ENCODE peak calls at places on chromosomes 13 and 19, in four cellular contexts. R is endothelial cell, C is GM13977, X is GM12864. A is an unnamed sample.

GRCh38 chr13:90416519-90416918 is 931.0 kb upstream of the MIR17HG start:
- DNase-seq in X (no peak), C (no peak), R (no peak), A (no peak)

GRCh38 chr13:25466880-25467279 is 95.1 kb downstream of the ATP8A2 start:
- DNase-seq in X (no peak), R (no peak), C (no peak), A (no peak)

GRCh38 chr13:112708560-112709240 is 18.9 kb downstream of the ATP11A start:
- DNase-seq in C (no peak), X (no peak), R (no peak), A (no peak)

GRCh38 chr13:27117947-27118346 is 53.7 kb downstream of the USP12 start:
- DNase-seq in R (no peak), X (no peak), C (no peak), A (no peak)

GRCh38 chr13:37306778-37307544 is 201.5 kb upstream of the CSNK1A1L start:
- DNase-seq in X (no peak), C (no peak), R (no peak), A (no peak)

GRCh38 chr13:29595380-29596063 is at the start of gene SLC7A1:
- DNase-seq in C (peak; percentile 98), X (peak; percentile 62), R (peak; percentile 72), A (peak; percentile 67)

GRCh38 chr19:23437901-23438300 is 42.6 kb upstream of the ZNF91 start:
- DNase-seq in R (no peak), X (no peak), C (no peak), A (no peak)

GRCh38 chr19:275000-275399 is 16.2 kb downstream of the PLPP2 start:
- DNase-seq in C (no peak), R (no peak), X (no peak), A (no peak)

GRCh38 chr13:44786724-44787123 is 202.5 kb downstream of the NUFIP1 start:
- DNase-seq in X (no peak), R (no peak), C (no peak), A (no peak)

GRCh38 chr13:92461402-92461801 is 765.2 kb upstream of the GPC6 start:
- DNase-seq in X (no peak), R (no peak), C (no peak), A (no peak)

GRCh38 chr13:45728759-45729158 is 26.6 kb downstream of the CBY2 start:
- DNase-seq in C (no peak), R (peak; percentile 40), X (peak; percentile 21), A (no peak)

GRCh38 chr13:67466569-67466968 is 236.4 kb upstream of the PCDH9 start:
- DNase-seq in X (no peak), C (no peak), R (no peak), A (no peak)

GRCh38 chr19:38891791-38892190 is 7.6 kb downstream of the SIRT2 start:
- DNase-seq in X (no peak), C (no peak), R (no peak), A (no peak)

GRCh38 chr13:33519561-33520479 is 234.3 kb upstream of the STARD13 start:
- DNase-seq in X (no peak), C (no peak), R (no peak), A (no peak)

GRCh38 chr13:87122551-87122950 is 548.6 kb upstream of the SLITRK5 start:
- DNase-seq in C (no peak), R (no peak), X (no peak), A (no peak)

GRCh38 chr19:58170860-58171259 is 12.0 kb upstream of the ZNF274 start:
- DNase-seq in R (no peak), X (no peak), C (no peak), A (no peak)

GRCh38 chr13:24882665-24883064 is 118.7 kb downstream of the RNF17 start:
- DNase-seq in C (no peak), R (no peak), X (no peak), A (no peak)

GRCh38 chr19:35211545-35212230 is 16.9 kb downstream of the FAM187B start:
- DNase-seq in X (no peak), C (no peak), R (no peak), A (no peak)

GRCh38 chr13:92097337-92097903 is 699.0 kb downstream of the GPC5 start:
- DNase-seq in X (no peak), C (no peak), R (no peak), A (no peak)

GRCh38 chr13:35470671-35471465 is 5.6 kb downstream of the MAB21L1 start:
- DNase-seq in X (no peak), R (peak; percentile 60), C (peak; percentile 10), A (peak; percentile 47)

GRCh38 chr19:15015946-15016542 is 33.2 kb upstream of the CASP14 start:
- DNase-seq in C (no peak), R (peak; percentile 61), X (no peak), A (peak; percentile 38)

GRCh38 chr13:112686987-112687386 is 2.9 kb upstream of the ATP11A start:
- DNase-seq in R (no peak), C (no peak), X (no peak), A (no peak)

GRCh38 chr13:60604058-60604457 is 207.0 kb downstream of the TDRD3 start:
- DNase-seq in C (no peak), R (no peak), X (no peak), A (no peak)

GRCh38 chr13:27619711-27620376 is 485 bp downstream of the LNX2 start:
- DNase-seq in C (peak; percentile 68), R (peak; percentile 57), X (no peak), A (peak; percentile 23)

GRCh38 chr13:113837554-113838355 is 26.1 kb downstream of the GAS6 start:
- DNase-seq in X (no peak), C (peak; percentile 40), R (no peak), A (no peak)

GRCh38 chr19:1213391-1214286 is 8.1 kb downstream of the STK11 start:
- DNase-seq in R (peak; percentile 33), X (no peak), C (peak; percentile 83), A (no peak)

GRCh38 chr13:35388979-35389378 is 87.5 kb downstream of the MAB21L1 start:
- DNase-seq in R (no peak), X (no peak), C (no peak), A (no peak)

GRCh38 chr19:47779524-47780214 is 1.2 kb downstream of the SELENOW start:
- DNase-seq in R (no peak), X (no peak), C (no peak), A (no peak)

GRCh38 chr13:27968316-27969072 is 621 bp downstream of the CDX2 start:
- DNase-seq in R (no peak), X (no peak), C (peak; percentile 47), A (no peak)

DNA sequence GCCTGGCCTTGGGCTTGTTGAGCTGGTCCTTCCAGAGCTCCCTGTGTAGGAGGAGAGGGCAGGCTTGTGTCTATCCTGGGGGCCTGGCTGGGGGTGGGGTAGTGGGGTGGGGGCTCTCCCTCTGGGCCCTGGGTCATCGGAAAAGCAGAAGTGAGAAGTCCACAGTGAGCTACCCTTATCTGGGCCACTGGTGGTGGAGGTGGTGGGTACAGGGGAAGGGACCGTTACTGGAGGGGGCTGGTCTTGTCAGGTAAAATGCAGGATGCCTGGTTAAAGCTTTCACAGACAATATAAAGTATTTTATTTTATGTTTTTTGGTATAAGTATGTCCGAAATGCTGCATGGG is 338 bp upstream of the SIGLEC10 start:
- DNase-seq in X (no peak), R (no peak), C (peak; percentile 62), A (no peak)
- TF ChIP-seq CTCF in X (no peak), R (no peak), C (no peak), A (no peak)

GRCh38 chr13:94800423-94800822 is 88.1 kb upstream of the SOX21 start:
- DNase-seq in X (no peak), R (no peak), C (no peak), A (no peak)

GRCh38 chr13:94795292-94795691 is 82.9 kb upstream of the SOX21 start:
- DNase-seq in X (no peak), R (no peak), C (no peak), A (no peak)

GRCh38 chr13:94799330-94799729 is 87.0 kb upstream of the SOX21 start:
- DNase-seq in X (no peak), C (no peak), R (no peak), A (no peak)

GRCh38 chr13:94798738-94799137 is 86.4 kb upstream of the SOX21 start:
- DNase-seq in C (no peak), R (no peak), X (no peak), A (no peak)
- TF ChIP-seq CTCF in C (no peak), R (no peak), X (no peak), A (no peak)

DNA sequence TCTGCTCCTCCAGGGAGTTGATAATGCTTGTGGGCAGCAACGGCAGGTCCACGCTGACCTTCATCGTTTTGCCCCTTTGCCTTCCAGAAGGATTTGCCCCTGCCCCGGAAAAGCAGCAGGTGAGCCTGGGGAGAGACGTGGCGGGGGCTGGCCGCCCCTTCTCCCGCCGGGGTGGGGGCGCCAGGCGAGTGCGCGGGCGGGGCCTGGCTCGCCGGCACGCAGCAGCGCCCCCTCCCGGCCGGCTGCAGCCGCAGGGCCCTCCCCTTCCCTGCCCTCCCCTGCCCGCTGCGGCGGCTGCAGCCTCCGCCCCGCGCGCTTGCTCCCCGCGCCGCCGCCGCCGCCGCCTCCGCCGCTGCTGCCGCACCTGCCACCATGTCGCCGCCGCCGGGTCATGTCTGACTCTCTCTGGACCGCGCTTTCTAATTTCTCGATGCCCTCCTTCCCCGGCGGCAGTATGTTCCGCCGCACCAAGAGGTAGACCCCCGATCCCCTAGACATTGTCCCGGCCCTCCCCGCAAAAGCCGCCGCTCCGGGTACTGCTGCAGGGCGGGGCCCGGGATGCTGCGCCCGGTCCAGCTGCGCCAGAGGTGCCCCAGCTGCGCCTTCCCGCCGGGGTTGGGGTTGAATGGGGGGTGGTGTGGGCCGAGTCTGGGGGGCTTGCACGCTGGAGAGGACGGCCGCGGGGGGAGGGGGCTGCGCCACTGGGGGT is at the start of gene MAST1:
- DNase-seq in R (peak; percentile 68), C (peak; percentile 93), X (no peak), A (peak; percentile 54)
- TF ChIP-seq CTCF in R (peak; percentile 65), C (peak; percentile 82), X (peak; percentile 58), A (peak; percentile 75)

GRCh38 chr19:43662487-43662886 is 7.5 kb downstream of the PLAUR start:
- DNase-seq in X (no peak), R (no peak), C (no peak), A (no peak)
- TF ChIP-seq CTCF in X (no peak), R (peak; percentile 29), C (no peak), A (peak; percentile 53)

DNA sequence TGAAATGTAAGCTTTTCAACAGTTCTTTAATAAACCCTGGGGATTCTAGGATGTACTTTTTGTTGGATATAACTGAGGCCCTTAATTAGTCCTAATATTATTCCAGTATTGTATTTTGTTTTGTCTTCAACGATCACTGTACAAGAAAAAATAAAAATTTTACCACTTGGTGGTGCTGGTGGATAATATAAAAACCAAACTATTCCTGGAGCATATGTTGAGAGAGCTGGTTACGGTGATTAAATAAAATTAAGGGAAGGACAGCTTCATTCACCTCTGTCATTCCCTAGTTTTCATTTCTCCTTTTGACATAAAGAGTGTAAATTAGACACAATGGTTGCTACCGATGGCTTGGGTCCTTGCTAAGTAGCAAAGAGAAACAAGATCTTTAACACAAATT is 598.6 kb upstream of the PCDH20 start:
- DNase-seq in R (no peak), C (no peak), X (no peak), A (no peak)
- TF ChIP-seq CTCF in R (no peak), C (peak; percentile 12), X (no peak), A (peak; percentile 69)

GRCh38 chr13:73025212-73026012 is 33.4 kb upstream of the KLF5 start:
- DNase-seq in C (peak; percentile 15), R (no peak), X (no peak), A (no peak)
- TF ChIP-seq CTCF in C (no peak), R (no peak), X (no peak), A (no peak)